ENCODE peak calls at places on chromosome 3, in eight cellular contexts. One of them, this sample, is unnamed.

GRCh38 chr3:139906441-139906840 is 28.5 kb upstream of the CLSTN2 start:
- DNase-seq in mesothelial cell of epicardium: no peak
- DNase-seq in transverse colon: no peak
- DNase-seq in GM10248: no peak
- DNase-seq in brain microvascular endothelial cell: peak
- DNase-seq in SK-N-SH: no peak
- DNase-seq in ascending aorta: no peak
- DNase-seq in Panc1: peak
- DNase-seq in this sample: no peak

GRCh38 chr3:16982439-16982838 is 97.7 kb downstream of the PLCL2 start:
- DNase-seq in mesothelial cell of epicardium: no peak
- DNase-seq in transverse colon: no peak
- DNase-seq in GM10248: no peak
- DNase-seq in brain microvascular endothelial cell: no peak
- DNase-seq in SK-N-SH: no peak
- DNase-seq in ascending aorta: no peak
- DNase-seq in Panc1: no peak
- DNase-seq in this sample: no peak

GRCh38 chr3:66428733-66429132 is 72.1 kb downstream of the LRIG1 start:
- DNase-seq in mesothelial cell of epicardium: no peak
- DNase-seq in transverse colon: peak
- DNase-seq in GM10248: no peak
- DNase-seq in brain microvascular endothelial cell: peak
- DNase-seq in SK-N-SH: peak
- DNase-seq in ascending aorta: peak
- DNase-seq in Panc1: peak
- DNase-seq in this sample: no peak

GRCh38 chr3:33074217-33075067 is 22.5 kb downstream of the GLB1 start:
- DNase-seq in mesothelial cell of epicardium: no peak
- DNase-seq in transverse colon: peak
- DNase-seq in GM10248: peak
- DNase-seq in brain microvascular endothelial cell: peak
- DNase-seq in SK-N-SH: peak
- DNase-seq in ascending aorta: no peak
- DNase-seq in Panc1: peak
- DNase-seq in this sample: peak

GRCh38 chr3:129621626-129622417 is 15.3 kb upstream of the PLXND1 start:
- DNase-seq in mesothelial cell of epicardium: no peak
- DNase-seq in transverse colon: no peak
- DNase-seq in GM10248: no peak
- DNase-seq in brain microvascular endothelial cell: no peak
- DNase-seq in SK-N-SH: peak
- DNase-seq in ascending aorta: no peak
- DNase-seq in Panc1: no peak
- DNase-seq in this sample: no peak

GRCh38 chr3:87771338-87772059 is 287.3 kb downstream of the CGGBP1 start:
- DNase-seq in mesothelial cell of epicardium: no peak
- DNase-seq in transverse colon: no peak
- DNase-seq in GM10248: peak
- DNase-seq in brain microvascular endothelial cell: peak
- DNase-seq in SK-N-SH: peak
- DNase-seq in ascending aorta: no peak
- DNase-seq in Panc1: peak
- DNase-seq in this sample: peak

GRCh38 chr3:156687023-156687422 is 12.6 kb downstream of the TIPARP start:
- DNase-seq in mesothelial cell of epicardium: no peak
- DNase-seq in transverse colon: no peak
- DNase-seq in GM10248: no peak
- DNase-seq in brain microvascular endothelial cell: no peak
- DNase-seq in SK-N-SH: no peak
- DNase-seq in ascending aorta: no peak
- DNase-seq in Panc1: no peak
- DNase-seq in this sample: no peak

GRCh38 chr3:120512655-120513054 is 61.9 kb upstream of the FSTL1 start:
- DNase-seq in mesothelial cell of epicardium: no peak
- DNase-seq in transverse colon: no peak
- DNase-seq in GM10248: no peak
- DNase-seq in brain microvascular endothelial cell: no peak
- DNase-seq in SK-N-SH: no peak
- DNase-seq in ascending aorta: no peak
- DNase-seq in Panc1: no peak
- DNase-seq in this sample: no peak

GRCh38 chr3:42490243-42490642 is 12.2 kb upstream of the VIPR1 start:
- DNase-seq in mesothelial cell of epicardium: no peak
- DNase-seq in transverse colon: peak
- DNase-seq in GM10248: peak
- DNase-seq in brain microvascular endothelial cell: peak
- DNase-seq in SK-N-SH: no peak
- DNase-seq in ascending aorta: peak
- DNase-seq in Panc1: peak
- DNase-seq in this sample: no peak

GRCh38 chr3:89635137-89635536 is 527.7 kb downstream of the EPHA3 start:
- DNase-seq in mesothelial cell of epicardium: no peak
- DNase-seq in transverse colon: no peak
- DNase-seq in GM10248: no peak
- DNase-seq in brain microvascular endothelial cell: no peak
- DNase-seq in SK-N-SH: no peak
- DNase-seq in ascending aorta: no peak
- DNase-seq in Panc1: no peak
- DNase-seq in this sample: no peak

GRCh38 chr3:13839253-13839652 is 40.6 kb downstream of the WNT7A start:
- DNase-seq in mesothelial cell of epicardium: no peak
- DNase-seq in transverse colon: no peak
- DNase-seq in GM10248: no peak
- DNase-seq in brain microvascular endothelial cell: no peak
- DNase-seq in SK-N-SH: no peak
- DNase-seq in ascending aorta: no peak
- DNase-seq in Panc1: no peak
- DNase-seq in this sample: no peak

GRCh38 chr3:183560607-183561006 is 5.1 kb upstream of the KLHL6 start:
- DNase-seq in mesothelial cell of epicardium: no peak
- DNase-seq in transverse colon: no peak
- DNase-seq in GM10248: peak
- DNase-seq in brain microvascular endothelial cell: no peak
- DNase-seq in SK-N-SH: no peak
- DNase-seq in ascending aorta: no peak
- DNase-seq in Panc1: no peak
- DNase-seq in this sample: peak

GRCh38 chr3:71652786-71653419 is 69.4 kb upstream of the FOXP1 start:
- DNase-seq in mesothelial cell of epicardium: no peak
- DNase-seq in transverse colon: peak
- DNase-seq in GM10248: peak
- DNase-seq in brain microvascular endothelial cell: peak
- DNase-seq in SK-N-SH: peak
- DNase-seq in ascending aorta: peak
- DNase-seq in Panc1: no peak
- DNase-seq in this sample: peak

GRCh38 chr3:159904455-159904854 is 84.2 kb upstream of the IL12A start:
- DNase-seq in mesothelial cell of epicardium: no peak
- DNase-seq in transverse colon: no peak
- DNase-seq in GM10248: no peak
- DNase-seq in brain microvascular endothelial cell: no peak
- DNase-seq in SK-N-SH: no peak
- DNase-seq in ascending aorta: no peak
- DNase-seq in Panc1: no peak
- DNase-seq in this sample: no peak

GRCh38 chr3:69710153-69710977 is 28.9 kb upstream of the MITF start:
- DNase-seq in mesothelial cell of epicardium: no peak
- DNase-seq in transverse colon: no peak
- DNase-seq in GM10248: no peak
- DNase-seq in brain microvascular endothelial cell: peak
- DNase-seq in SK-N-SH: no peak
- DNase-seq in ascending aorta: no peak
- DNase-seq in Panc1: no peak
- DNase-seq in this sample: no peak

GRCh38 chr3:38653685-38654537 is 4.4 kb upstream of the SCN5A start:
- DNase-seq in mesothelial cell of epicardium: no peak
- DNase-seq in transverse colon: no peak
- DNase-seq in GM10248: no peak
- DNase-seq in brain microvascular endothelial cell: no peak
- DNase-seq in SK-N-SH: peak
- DNase-seq in ascending aorta: peak
- DNase-seq in Panc1: no peak
- DNase-seq in this sample: no peak

GRCh38 chr3:38652934-38653333 is 3.4 kb upstream of the SCN5A start:
- DNase-seq in mesothelial cell of epicardium: no peak
- DNase-seq in transverse colon: no peak
- DNase-seq in GM10248: no peak
- DNase-seq in brain microvascular endothelial cell: no peak
- DNase-seq in SK-N-SH: no peak
- DNase-seq in ascending aorta: no peak
- DNase-seq in Panc1: no peak
- DNase-seq in this sample: no peak

GRCh38 chr3:38657369-38657768 is 7.9 kb upstream of the SCN5A start:
- DNase-seq in mesothelial cell of epicardium: no peak
- DNase-seq in transverse colon: no peak
- DNase-seq in GM10248: no peak
- DNase-seq in brain microvascular endothelial cell: no peak
- DNase-seq in SK-N-SH: no peak
- DNase-seq in ascending aorta: peak
- DNase-seq in Panc1: no peak
- DNase-seq in this sample: no peak

GRCh38 chr3:38658886-38659285 is 9.4 kb upstream of the SCN5A start:
- DNase-seq in mesothelial cell of epicardium: no peak
- DNase-seq in transverse colon: no peak
- DNase-seq in GM10248: no peak
- DNase-seq in brain microvascular endothelial cell: no peak
- DNase-seq in SK-N-SH: peak
- DNase-seq in ascending aorta: peak
- DNase-seq in Panc1: no peak
- DNase-seq in this sample: no peak

DNA sequence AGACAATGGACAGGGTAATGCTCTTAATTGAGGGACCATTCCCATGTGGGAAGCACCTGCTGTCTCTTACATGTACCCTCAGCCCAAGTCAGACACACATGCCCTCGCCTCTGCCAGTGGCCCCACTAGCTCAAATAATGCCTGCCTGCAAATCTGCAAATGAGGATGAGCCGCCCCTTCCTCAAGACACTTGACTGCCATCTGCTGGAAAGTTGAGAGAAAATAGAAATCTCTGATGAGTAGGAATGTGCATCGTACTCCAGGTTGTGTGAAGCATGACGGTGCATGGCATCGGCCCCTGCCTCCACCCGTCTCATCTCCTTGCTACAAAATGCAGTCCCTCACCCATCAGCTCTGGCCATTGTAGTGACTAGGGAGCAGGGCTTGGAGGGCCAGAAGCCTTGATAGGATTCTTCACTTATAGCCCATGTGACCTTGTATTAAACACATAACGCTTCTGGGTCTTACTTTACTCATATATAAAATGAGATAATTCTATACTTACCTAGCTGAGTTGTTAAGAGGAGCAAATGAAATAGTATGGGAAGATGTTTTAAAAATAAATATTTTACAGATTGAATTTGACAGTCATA is 6.3 kb upstream of the SCN5A start:
- DNase-seq in mesothelial cell of epicardium: no peak
- DNase-seq in transverse colon: no peak
- DNase-seq in GM10248: peak
- DNase-seq in brain microvascular endothelial cell: peak
- DNase-seq in SK-N-SH: peak
- DNase-seq in ascending aorta: peak
- DNase-seq in Panc1: no peak
- DNase-seq in this sample: peak
- TF ChIP-seq CTCF in mesothelial cell of epicardium: peak
- TF ChIP-seq CTCF in transverse colon: peak
- TF ChIP-seq CTCF in GM10248: peak
- TF ChIP-seq CTCF in brain microvascular endothelial cell: peak
- TF ChIP-seq CTCF in SK-N-SH: peak
- TF ChIP-seq CTCF in ascending aorta: no peak
- TF ChIP-seq CTCF in Panc1: peak
- TF ChIP-seq CTCF in this sample: peak

GRCh38 chr3:194006102-194006501 is 129.8 kb upstream of the HES1 start:
- DNase-seq in mesothelial cell of epicardium: no peak
- DNase-seq in transverse colon: no peak
- DNase-seq in GM10248: no peak
- DNase-seq in brain microvascular endothelial cell: no peak
- DNase-seq in SK-N-SH: no peak
- DNase-seq in ascending aorta: no peak
- DNase-seq in Panc1: no peak
- DNase-seq in this sample: no peak
- TF ChIP-seq CTCF in mesothelial cell of epicardium: no peak
- TF ChIP-seq CTCF in transverse colon: no peak
- TF ChIP-seq CTCF in GM10248: no peak
- TF ChIP-seq CTCF in brain microvascular endothelial cell: peak
- TF ChIP-seq CTCF in SK-N-SH: no peak
- TF ChIP-seq CTCF in ascending aorta: no peak
- TF ChIP-seq CTCF in Panc1: no peak
- TF ChIP-seq CTCF in this sample: no peak

DNA sequence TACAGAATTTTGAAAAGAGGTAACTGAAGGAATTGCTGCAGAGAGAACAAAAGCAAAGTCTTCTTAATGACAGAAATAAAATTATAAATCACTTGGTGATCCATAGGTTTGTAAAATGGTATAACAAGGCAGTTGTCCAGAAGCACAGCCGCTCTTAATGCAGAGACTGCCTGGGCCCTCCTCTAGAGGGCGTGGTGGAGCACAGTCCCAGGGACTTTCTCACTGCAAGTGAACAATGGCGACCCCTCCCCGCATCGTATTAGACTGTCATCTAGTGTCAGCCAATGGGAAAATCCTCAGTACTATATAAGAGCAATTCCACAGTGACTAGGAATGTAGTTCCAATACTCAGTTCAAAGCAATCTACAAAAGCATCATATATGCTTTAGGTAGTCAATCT is 26.4 kb upstream of the ZBED2 start:
- DNase-seq in mesothelial cell of epicardium: no peak
- DNase-seq in transverse colon: no peak
- DNase-seq in GM10248: no peak
- DNase-seq in brain microvascular endothelial cell: no peak
- DNase-seq in SK-N-SH: peak
- DNase-seq in ascending aorta: no peak
- DNase-seq in Panc1: no peak
- DNase-seq in this sample: peak
- TF ChIP-seq CTCF in mesothelial cell of epicardium: no peak
- TF ChIP-seq CTCF in transverse colon: no peak
- TF ChIP-seq CTCF in GM10248: no peak
- TF ChIP-seq CTCF in brain microvascular endothelial cell: peak
- TF ChIP-seq CTCF in SK-N-SH: peak
- TF ChIP-seq CTCF in ascending aorta: no peak
- TF ChIP-seq CTCF in Panc1: peak
- TF ChIP-seq CTCF in this sample: peak

DNA sequence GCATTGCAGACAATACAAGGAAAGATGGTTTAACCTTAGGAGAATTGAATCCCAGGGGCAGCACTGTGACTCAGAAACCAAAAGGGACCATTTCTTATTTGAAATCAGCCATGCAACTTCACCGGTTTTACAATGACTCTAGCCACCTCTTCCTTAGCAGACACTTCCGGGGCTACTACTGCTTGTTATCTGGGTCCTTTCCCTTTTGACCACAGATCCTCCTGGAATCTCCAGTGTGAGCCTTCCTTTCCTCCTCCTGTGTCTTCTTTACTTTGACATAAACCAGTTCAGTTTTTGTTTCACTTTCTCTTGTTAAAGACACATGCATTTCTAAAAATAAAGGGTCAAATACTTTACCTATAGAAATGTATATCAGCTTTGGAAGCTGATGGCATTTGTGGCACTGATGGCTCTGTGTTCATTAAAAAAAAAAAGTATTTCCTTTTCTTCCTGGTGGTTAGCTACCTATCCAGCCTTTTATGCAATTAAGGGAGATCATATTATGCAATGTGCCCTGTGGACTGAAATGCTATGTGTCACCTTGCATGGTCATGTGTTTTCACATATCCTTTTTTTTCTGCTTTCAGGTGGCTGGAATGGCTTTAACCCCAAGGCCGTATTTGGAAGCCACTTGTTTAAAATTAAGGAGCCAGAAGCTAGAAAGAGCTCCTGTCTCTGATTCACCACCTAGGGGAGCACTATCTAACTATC is 296.2 kb downstream of the CHL1 start:
- DNase-seq in mesothelial cell of epicardium: no peak
- DNase-seq in transverse colon: no peak
- DNase-seq in GM10248: no peak
- DNase-seq in brain microvascular endothelial cell: no peak
- DNase-seq in SK-N-SH: no peak
- DNase-seq in ascending aorta: no peak
- DNase-seq in Panc1: no peak
- DNase-seq in this sample: no peak
- TF ChIP-seq CTCF in mesothelial cell of epicardium: no peak
- TF ChIP-seq CTCF in transverse colon: no peak
- TF ChIP-seq CTCF in GM10248: no peak
- TF ChIP-seq CTCF in brain microvascular endothelial cell: no peak
- TF ChIP-seq CTCF in SK-N-SH: no peak
- TF ChIP-seq CTCF in ascending aorta: no peak
- TF ChIP-seq CTCF in Panc1: no peak
- TF ChIP-seq CTCF in this sample: no peak